ENCODE peak calls at places on chromosomes 3 and 15, in seven cellular contexts. One of them, this sample, is unnamed.

GRCh38 chr3:42906085-42906904 is at the start of gene ZNF662:
- DNase-seq in lower lobe of right lung: peak; percentile 57
- DNase-seq in pons: peak; percentile 35
- DNase-seq in NCI-H1105: no peak
- DNase-seq in activated T-cell treated with anti-CD3 and anti-CD28 coated beads for 24 hours: peak; percentile 14
- DNase-seq in occipital lobe: peak; percentile 59
- DNase-seq in astrocyte of the cerebellum: no peak
- DNase-seq in this sample: peak; percentile 27

GRCh38 chr3:149618151-149619123 is 39.4 kb downstream of the WWTR1 start:
- DNase-seq in lower lobe of right lung: no peak
- DNase-seq in pons: peak; percentile 39
- DNase-seq in NCI-H1105: no peak
- DNase-seq in activated T-cell treated with anti-CD3 and anti-CD28 coated beads for 24 hours: no peak
- DNase-seq in occipital lobe: no peak
- DNase-seq in astrocyte of the cerebellum: no peak
- DNase-seq in this sample: peak; percentile 3

GRCh38 chr3:110900583-110900982 is 171.0 kb upstream of the NECTIN3 start:
- DNase-seq in lower lobe of right lung: no peak
- DNase-seq in pons: no peak
- DNase-seq in NCI-H1105: no peak
- DNase-seq in activated T-cell treated with anti-CD3 and anti-CD28 coated beads for 24 hours: no peak
- DNase-seq in occipital lobe: no peak
- DNase-seq in astrocyte of the cerebellum: no peak
- DNase-seq in this sample: no peak

GRCh38 chr3:118108176-118108575 is 926.5 kb downstream of the IGSF11 start:
- DNase-seq in lower lobe of right lung: no peak
- DNase-seq in pons: no peak
- DNase-seq in NCI-H1105: no peak
- DNase-seq in activated T-cell treated with anti-CD3 and anti-CD28 coated beads for 24 hours: no peak
- DNase-seq in occipital lobe: no peak
- DNase-seq in astrocyte of the cerebellum: no peak
- DNase-seq in this sample: no peak

GRCh38 chr3:117820900-117821299 is 1111.3 kb downstream of the TUSC7 start:
- DNase-seq in lower lobe of right lung: no peak
- DNase-seq in pons: no peak
- DNase-seq in NCI-H1105: no peak
- DNase-seq in activated T-cell treated with anti-CD3 and anti-CD28 coated beads for 24 hours: no peak
- DNase-seq in occipital lobe: no peak
- DNase-seq in astrocyte of the cerebellum: peak; percentile 5
- DNase-seq in this sample: no peak

GRCh38 chr3:58667704-58668103 is 1.1 kb upstream of the FAM3D start:
- DNase-seq in lower lobe of right lung: no peak
- DNase-seq in pons: no peak
- DNase-seq in NCI-H1105: no peak
- DNase-seq in activated T-cell treated with anti-CD3 and anti-CD28 coated beads for 24 hours: no peak
- DNase-seq in occipital lobe: no peak
- DNase-seq in astrocyte of the cerebellum: no peak
- DNase-seq in this sample: no peak

GRCh38 chr15:46296002-46296401 is 661.2 kb downstream of the SQOR start:
- DNase-seq in lower lobe of right lung: no peak
- DNase-seq in pons: no peak
- DNase-seq in NCI-H1105: no peak
- DNase-seq in activated T-cell treated with anti-CD3 and anti-CD28 coated beads for 24 hours: no peak
- DNase-seq in occipital lobe: no peak
- DNase-seq in astrocyte of the cerebellum: no peak
- DNase-seq in this sample: no peak

GRCh38 chr3:113912551-113913246 is 35.1 kb upstream of the ZDHHC23 start:
- DNase-seq in lower lobe of right lung: no peak
- DNase-seq in pons: peak; percentile 47
- DNase-seq in NCI-H1105: peak; percentile 59
- DNase-seq in activated T-cell treated with anti-CD3 and anti-CD28 coated beads for 24 hours: peak; percentile 11
- DNase-seq in occipital lobe: no peak
- DNase-seq in astrocyte of the cerebellum: peak; percentile 54
- DNase-seq in this sample: no peak

GRCh38 chr15:68674975-68675374 is 96.2 kb downstream of the CORO2B start:
- DNase-seq in lower lobe of right lung: no peak
- DNase-seq in pons: no peak
- DNase-seq in NCI-H1105: no peak
- DNase-seq in activated T-cell treated with anti-CD3 and anti-CD28 coated beads for 24 hours: no peak
- DNase-seq in occipital lobe: no peak
- DNase-seq in astrocyte of the cerebellum: no peak
- DNase-seq in this sample: no peak

GRCh38 chr3:88912294-88913014 is 195.0 kb upstream of the EPHA3 start:
- DNase-seq in lower lobe of right lung: no peak
- DNase-seq in pons: peak; percentile 94
- DNase-seq in NCI-H1105: no peak
- DNase-seq in activated T-cell treated with anti-CD3 and anti-CD28 coated beads for 24 hours: no peak
- DNase-seq in occipital lobe: no peak
- DNase-seq in astrocyte of the cerebellum: no peak
- DNase-seq in this sample: peak; percentile 22

GRCh38 chr15:27126449-27126848 is 155.5 kb downstream of the GABRG3 start:
- DNase-seq in lower lobe of right lung: no peak
- DNase-seq in pons: no peak
- DNase-seq in NCI-H1105: no peak
- DNase-seq in activated T-cell treated with anti-CD3 and anti-CD28 coated beads for 24 hours: no peak
- DNase-seq in occipital lobe: no peak
- DNase-seq in astrocyte of the cerebellum: no peak
- DNase-seq in this sample: no peak

GRCh38 chr3:126269360-126269759 is 87.8 kb downstream of the KLF15 start:
- DNase-seq in lower lobe of right lung: no peak
- DNase-seq in pons: no peak
- DNase-seq in NCI-H1105: no peak
- DNase-seq in activated T-cell treated with anti-CD3 and anti-CD28 coated beads for 24 hours: no peak
- DNase-seq in occipital lobe: no peak
- DNase-seq in astrocyte of the cerebellum: no peak
- DNase-seq in this sample: no peak

GRCh38 chr15:40338041-40338657 is 2.6 kb downstream of the CCDC9B start:
- DNase-seq in lower lobe of right lung: peak; percentile 89
- DNase-seq in pons: no peak
- DNase-seq in NCI-H1105: peak; percentile 28
- DNase-seq in activated T-cell treated with anti-CD3 and anti-CD28 coated beads for 24 hours: peak; percentile 67
- DNase-seq in occipital lobe: no peak
- DNase-seq in astrocyte of the cerebellum: no peak
- DNase-seq in this sample: peak; percentile 37

GRCh38 chr3:61202086-61202485 is 49.2 kb downstream of the FHIT start:
- DNase-seq in lower lobe of right lung: no peak
- DNase-seq in pons: no peak
- DNase-seq in NCI-H1105: no peak
- DNase-seq in activated T-cell treated with anti-CD3 and anti-CD28 coated beads for 24 hours: no peak
- DNase-seq in occipital lobe: no peak
- DNase-seq in astrocyte of the cerebellum: no peak
- DNase-seq in this sample: no peak

GRCh38 chr3:76365284-76365683 is 579.9 kb upstream of the ZNF717 start:
- DNase-seq in lower lobe of right lung: no peak
- DNase-seq in pons: no peak
- DNase-seq in NCI-H1105: no peak
- DNase-seq in activated T-cell treated with anti-CD3 and anti-CD28 coated beads for 24 hours: no peak
- DNase-seq in occipital lobe: no peak
- DNase-seq in astrocyte of the cerebellum: no peak
- DNase-seq in this sample: no peak

GRCh38 chr3:151265866-151266265 is 12.5 kb downstream of the P2RY14 start:
- DNase-seq in lower lobe of right lung: peak; percentile 45
- DNase-seq in pons: peak; percentile 67
- DNase-seq in NCI-H1105: peak; percentile 14
- DNase-seq in activated T-cell treated with anti-CD3 and anti-CD28 coated beads for 24 hours: no peak
- DNase-seq in occipital lobe: no peak
- DNase-seq in astrocyte of the cerebellum: no peak
- DNase-seq in this sample: peak; percentile 12

GRCh38 chr15:57158589-57158988 is 217.7 kb upstream of the CGNL1 start:
- DNase-seq in lower lobe of right lung: no peak
- DNase-seq in pons: peak; percentile 96
- DNase-seq in NCI-H1105: peak; percentile 85
- DNase-seq in activated T-cell treated with anti-CD3 and anti-CD28 coated beads for 24 hours: no peak
- DNase-seq in occipital lobe: peak; percentile 56
- DNase-seq in astrocyte of the cerebellum: no peak
- DNase-seq in this sample: peak; percentile 48

GRCh38 chr3:187811580-187812250 is 66.4 kb upstream of the BCL6 start:
- DNase-seq in lower lobe of right lung: no peak
- DNase-seq in pons: no peak
- DNase-seq in NCI-H1105: no peak
- DNase-seq in activated T-cell treated with anti-CD3 and anti-CD28 coated beads for 24 hours: no peak
- DNase-seq in occipital lobe: no peak
- DNase-seq in astrocyte of the cerebellum: no peak
- DNase-seq in this sample: no peak

GRCh38 chr15:73957785-73958184 is 31.5 kb downstream of the LOXL1 start:
- DNase-seq in lower lobe of right lung: no peak
- DNase-seq in pons: no peak
- DNase-seq in NCI-H1105: no peak
- DNase-seq in activated T-cell treated with anti-CD3 and anti-CD28 coated beads for 24 hours: no peak
- DNase-seq in occipital lobe: no peak
- DNase-seq in astrocyte of the cerebellum: no peak
- DNase-seq in this sample: no peak

GRCh38 chr15:80595391-80595790 is 99.7 kb upstream of the ABHD17C start:
- DNase-seq in lower lobe of right lung: no peak
- DNase-seq in pons: no peak
- DNase-seq in NCI-H1105: no peak
- DNase-seq in activated T-cell treated with anti-CD3 and anti-CD28 coated beads for 24 hours: no peak
- DNase-seq in occipital lobe: no peak
- DNase-seq in astrocyte of the cerebellum: no peak
- DNase-seq in this sample: no peak

GRCh38 chr3:110491413-110491812 is 580.2 kb upstream of the NECTIN3 start:
- DNase-seq in lower lobe of right lung: no peak
- DNase-seq in pons: no peak
- DNase-seq in NCI-H1105: no peak
- DNase-seq in activated T-cell treated with anti-CD3 and anti-CD28 coated beads for 24 hours: no peak
- DNase-seq in occipital lobe: no peak
- DNase-seq in astrocyte of the cerebellum: no peak
- DNase-seq in this sample: no peak

GRCh38 chr3:71510485-71510884 is 73.0 kb downstream of the FOXP1 start:
- DNase-seq in lower lobe of right lung: no peak
- DNase-seq in pons: no peak
- DNase-seq in NCI-H1105: no peak
- DNase-seq in activated T-cell treated with anti-CD3 and anti-CD28 coated beads for 24 hours: no peak
- DNase-seq in occipital lobe: no peak
- DNase-seq in astrocyte of the cerebellum: no peak
- DNase-seq in this sample: no peak

GRCh38 chr15:51117270-51117669 is 22.6 kb upstream of the TNFAIP8L3 start:
- DNase-seq in lower lobe of right lung: no peak
- DNase-seq in pons: no peak
- DNase-seq in NCI-H1105: no peak
- DNase-seq in activated T-cell treated with anti-CD3 and anti-CD28 coated beads for 24 hours: no peak
- DNase-seq in occipital lobe: no peak
- DNase-seq in astrocyte of the cerebellum: no peak
- DNase-seq in this sample: no peak

This sample was measured in caudate nucleus.